ENCODE peak calls at places on chromosomes 5 and 9, in six cellular contexts. W is colonic mucosa, R is MM.1S, F is astrocyte of the spinal cord, J is Caco-2, P is heart right ventricle. X is an unnamed sample.
A peak's percentile ranks its signal among the peaks of the same experiment; 100 is the strongest.

GRCh38 chr9:92963831-92964606 is 16.7 kb downstream of the FGD3 start:
- DNase-seq in W (peak; percentile 38), R (peak; percentile 78), F (no peak), J (peak; percentile 77), P (no peak), X (no peak)

GRCh38 chr5:181176258-181176952 is 28.6 kb downstream of the TRIM7 start:
- DNase-seq in W (no peak), R (no peak), F (no peak), J (no peak), P (no peak), X (no peak)

GRCh38 chr9:81737871-81738507 is 48.6 kb upstream of the TLE1 start:
- DNase-seq in W (peak; percentile 69), R (no peak), F (peak; percentile 88), J (no peak), P (no peak), X (peak; percentile 61)

GRCh38 chr5:57442080-57442839 is 40.4 kb downstream of the ACTBL2 start:
- DNase-seq in W (no peak), R (no peak), F (peak; percentile 97), J (no peak), P (no peak), X (peak; percentile 96)

GRCh38 chr5:132752581-132753125 is 5.4 kb downstream of the CCNI2 start:
- DNase-seq in W (no peak), R (no peak), F (no peak), J (no peak), P (no peak), X (no peak)

GRCh38 chr5:180380441-180380840 is 27.3 kb upstream of the GFPT2 start:
- DNase-seq in W (no peak), R (no peak), F (no peak), J (no peak), P (no peak), X (no peak)

GRCh38 chr5:156201793-156202388 is 125.1 kb upstream of the SGCD start:
- DNase-seq in W (no peak), R (no peak), F (peak; percentile 38), J (no peak), P (no peak), X (peak; percentile 89)

GRCh38 chr9:111807197-111807596 is 12.5 kb upstream of the SHOC1 start:
- DNase-seq in W (no peak), R (no peak), F (no peak), J (no peak), P (no peak), X (no peak)

GRCh38 chr9:133122935-133123611 is 2.0 kb upstream of the RALGDS start:
- DNase-seq in W (peak; percentile 54), R (no peak), F (no peak), J (peak; percentile 70), P (peak; percentile 53), X (no peak)

GRCh38 chr5:127967983-127968592 is 115.5 kb upstream of the SLC12A2 start:
- DNase-seq in W (no peak), R (no peak), F (no peak), J (no peak), P (no peak), X (no peak)

GRCh38 chr5:82092-82491 is 9.9 kb upstream of the PLEKHG4B start:
- DNase-seq in W (no peak), R (no peak), F (peak; percentile 45), J (peak; percentile 91), P (no peak), X (no peak)

GRCh38 chr5:93578813-93579560 is 2.0 kb downstream of the NR2F1-AS1 start:
- DNase-seq in W (peak; percentile 53), R (no peak), F (peak; percentile 84), J (no peak), P (peak; percentile 22), X (no peak)

GRCh38 chr5:93576994-93577575 is 3.9 kb downstream of the NR2F1-AS1 start:
- DNase-seq in W (no peak), R (no peak), F (no peak), J (no peak), P (no peak), X (no peak)

GRCh38 chr5:93579561-93580386 is 1.2 kb downstream of the NR2F1-AS1 start:
- DNase-seq in W (no peak), R (no peak), F (peak; percentile 70), J (no peak), P (peak; percentile 29), X (no peak)

GRCh38 chr5:93577807-93578178 is 3.2 kb downstream of the NR2F1-AS1 start:
- DNase-seq in W (no peak), R (no peak), F (no peak), J (no peak), P (no peak), X (no peak)

GRCh38 chr5:93578179-93578812 is 2.7 kb downstream of the NR2F1-AS1 start:
- DNase-seq in W (no peak), R (no peak), F (peak; percentile 78), J (no peak), P (no peak), X (no peak)
- H3K4me3 ChIP-seq in W (no peak overlapping the region), R (no peak overlapping the region), F (peak overlapping the region; percentile 76), J (no peak overlapping the region), P (no peak overlapping the region), X (no peak overlapping the region)

GRCh38 chr9:119366909-119367690 is 2.1 kb downstream of the BRINP1 start:
- DNase-seq in W (no peak), R (no peak), F (no peak), J (no peak), P (no peak), X (no peak)
- H3K4me3 ChIP-seq in W (no peak overlapping the region), R (no peak overlapping the region), F (no peak overlapping the region), J (no peak overlapping the region), P (no peak overlapping the region), X (no peak overlapping the region)

GRCh38 chr9:120583958-120584369 is 4.0 kb upstream of the CDK5RAP2 start:
- DNase-seq in W (peak; percentile 28), R (peak; percentile 98), F (peak; percentile 92), J (no peak), P (no peak), X (peak; percentile 66)
- H3K4me3 ChIP-seq in W (no peak overlapping the region), R (no peak overlapping the region), F (no peak overlapping the region), J (no peak overlapping the region), P (no peak overlapping the region), X (no peak overlapping the region)

DNA sequence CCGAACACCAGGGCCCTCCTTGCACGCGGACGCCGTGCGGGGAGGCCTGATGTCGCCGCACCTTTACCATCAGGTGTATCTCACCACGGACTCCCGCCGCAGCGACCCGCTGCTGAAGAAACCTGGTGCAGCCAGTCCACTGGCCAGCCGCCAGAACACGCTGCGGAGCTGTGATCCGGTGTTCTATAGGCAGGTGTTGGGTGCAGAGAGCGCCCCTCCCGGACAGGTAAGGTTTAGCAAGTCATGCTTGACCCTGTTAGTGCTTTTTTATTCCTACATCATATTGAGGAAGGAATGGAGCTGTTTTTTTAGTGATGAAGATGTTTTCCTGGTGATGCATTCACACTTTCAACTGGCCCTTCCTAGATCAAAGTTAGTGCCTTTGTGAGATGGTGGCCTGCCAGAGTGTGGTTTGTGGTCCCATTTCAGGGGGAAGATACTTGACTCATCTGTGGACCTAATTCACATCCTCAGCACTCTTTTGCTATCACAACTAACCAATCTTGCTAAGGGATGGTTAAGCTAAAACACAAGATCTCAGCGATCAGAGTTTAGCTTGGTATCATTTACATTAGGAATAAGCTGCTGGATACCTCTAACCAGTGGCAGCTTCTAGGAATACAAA is 2.7 kb downstream of the PCDHGC3 start:
- DNase-seq in W (peak; percentile 85), R (no peak), F (peak; percentile 29), J (no peak), P (no peak), X (no peak)
- H3K4me3 ChIP-seq in W (peak overlapping the region; percentile 18), R (no peak overlapping the region), F (peak overlapping the region; percentile 61), J (no peak overlapping the region), P (peak overlapping the region; percentile 77), X (peak overlapping the region; percentile 73)

GRCh38 chr5:81778642-81779041 is 27.7 kb upstream of the SSBP2 start:
- DNase-seq in W (no peak), R (peak; percentile 34), F (peak; percentile 51), J (no peak), P (no peak), X (peak; percentile 68)
- H3K4me3 ChIP-seq in W (peak overlapping the region; percentile 16), R (peak overlapping the region; percentile 54), F (no peak overlapping the region), J (no peak overlapping the region), P (peak overlapping the region; percentile 40), X (no peak overlapping the region)

X was measured in skeletal muscle cell.